ENCODE peak calls at places on chromosomes 3 and 15, in nine cellular contexts. M is H4; Z is stimulated activated naive CD8-positive, alpha-beta T cell treated with anti-CD3 and anti-CD28 coated beads, Interleukin-15, amount 100 ng/mL, for 72 hours; T is GM13977; S is head of caudate nucleus; I is activated T-cell treated with anti-CD3 and anti-CD28 coated beads, Interleukin-2, amount 50 U/mL, for 4 hours; L is K562; B is astrocyte of the spinal cord; E is iris pigment epithelial cell. D is an unnamed sample.

GRCh38 chr3:125168711-125169410 is 43.7 kb downstream of the SLC12A8 start:
- DNase-seq in M (no peak), Z (no peak), T (no peak), S (no peak), I (no peak), L (no peak), B (no peak), E (no peak), D (no peak)

GRCh38 chr3:81470416-81470978 is 290.9 kb downstream of the GBE1 start:
- DNase-seq in M (no peak), Z (no peak), T (no peak), S (no peak), I (no peak), L (no peak), B (no peak), E (no peak), D (peak)

GRCh38 chr3:159872374-159873109 is 116.1 kb upstream of the IL12A start:
- DNase-seq in M (peak), Z (no peak), T (no peak), S (no peak), I (no peak), L (no peak), B (peak), E (peak), D (no peak)

GRCh38 chr3:168251371-168251770 is 155.6 kb upstream of the GOLIM4 start:
- DNase-seq in M (no peak), Z (no peak), T (peak), S (no peak), I (no peak), L (no peak), B (peak), E (no peak), D (no peak)

GRCh38 chr3:58955308-58955707 is 94.5 kb downstream of the CFAP20DC start:
- DNase-seq in M (no peak), Z (no peak), T (no peak), S (no peak), I (no peak), L (no peak), B (no peak), E (no peak), D (no peak)

GRCh38 chr3:81550415-81550814 is 211.0 kb downstream of the GBE1 start:
- DNase-seq in M (no peak), Z (no peak), T (no peak), S (no peak), I (no peak), L (no peak), B (peak), E (no peak), D (no peak)

GRCh38 chr3:2268779-2269178 is 170.1 kb downstream of the CNTN4 start:
- DNase-seq in M (peak), Z (no peak), T (no peak), S (no peak), I (no peak), L (no peak), B (no peak), E (no peak), D (no peak)

GRCh38 chr3:46440531-46441294 is 24.0 kb downstream of the LTF start:
- DNase-seq in M (no peak), Z (peak), T (peak), S (no peak), I (no peak), L (no peak), B (no peak), E (no peak), D (peak)

GRCh38 chr3:144523396-144523795 is 551.8 kb downstream of the DIPK2A start:
- DNase-seq in M (no peak), Z (no peak), T (no peak), S (no peak), I (no peak), L (no peak), B (no peak), E (no peak), D (no peak)

GRCh38 chr3:45607790-45608189 is 13.2 kb downstream of the LIMD1 start:
- DNase-seq in M (peak), Z (no peak), T (no peak), S (no peak), I (no peak), L (no peak), B (peak), E (no peak), D (no peak)

GRCh38 chr15:39131605-39132004 is 449.3 kb upstream of the THBS1 start:
- DNase-seq in M (peak), Z (no peak), T (no peak), S (no peak), I (no peak), L (no peak), B (peak), E (no peak), D (peak)